ENCODE peak calls at places on chromosomes 13 and 19, in seven cellular contexts. W, Q, F, P, Y, G and I are unnamed samples. For H3K4me1, the result is how much of the 10 kb centered on the place peaks cover.

GRCh38 chr13:45372189-45373115 is 31.5 kb upstream of the TPT1 start:
- DNase-seq in W (peak), Q (no peak), F (no peak), P (no peak), Y (no peak), G (no peak), I (no peak)

GRCh38 chr19:18715416-18715815 is 31.9 kb downstream of the CRTC1 start:
- DNase-seq in W (no peak), Q (no peak), F (no peak), P (no peak), Y (no peak), G (no peak), I (no peak)

GRCh38 chr13:114161644-114162532 is 17.2 kb upstream of the CFAP97D2 start:
- DNase-seq in W (peak), Q (no peak), F (no peak), P (no peak), Y (no peak), G (no peak), I (no peak)

GRCh38 chr13:46663644-46664043 is 110.7 kb downstream of the LRCH1 start:
- DNase-seq in W (no peak), Q (no peak), F (no peak), P (peak), Y (no peak), G (peak), I (no peak)

GRCh38 chr13:97567510-97568243 is 133.7 kb downstream of the RAP2A start:
- DNase-seq in W (peak), Q (peak), F (no peak), P (peak), Y (peak), G (peak), I (no peak)

GRCh38 chr19:2552859-2553258 is 76.9 kb downstream of the GADD45B start:
- DNase-seq in W (no peak), Q (peak), F (no peak), P (peak), Y (no peak), G (peak), I (no peak)

GRCh38 chr19:7605490-7606222 is 10.0 kb downstream of the CAMSAP3 start:
- DNase-seq in W (no peak), Q (peak), F (peak), P (peak), Y (peak), G (peak), I (no peak)

GRCh38 chr13:40292108-40292507 is 374.3 kb downstream of the FOXO1 start:
- DNase-seq in W (no peak), Q (no peak), F (no peak), P (no peak), Y (no peak), G (no peak), I (no peak)

GRCh38 chr13:44142540-44142867 is 231.1 kb upstream of the SERP2 start:
- DNase-seq in W (no peak), Q (no peak), F (no peak), P (no peak), Y (no peak), G (no peak), I (no peak)

GRCh38 chr19:2561895-2562294 is 86.0 kb downstream of the GADD45B start:
- DNase-seq in W (no peak), Q (no peak), F (no peak), P (no peak), Y (no peak), G (no peak), I (no peak)

GRCh38 chr19:48509467-48510194 is 2.0 kb downstream of the LMTK3 start:
- DNase-seq in W (no peak), Q (no peak), F (no peak), P (no peak), Y (peak), G (no peak), I (no peak)

GRCh38 chr13:106570354-106570822 is 2.5 kb upstream of the ARGLU1 start:
- DNase-seq in W (peak), Q (peak), F (peak), P (peak), Y (peak), G (peak), I (peak)

GRCh38 chr13:75255653-75256052 is 226.3 kb downstream of the TBC1D4 start:
- DNase-seq in W (no peak), Q (no peak), F (no peak), P (no peak), Y (no peak), G (no peak), I (no peak)

GRCh38 chr19:27794444-27795042 is 1418.4 kb downstream of the UQCRFS1 start:
- DNase-seq in W (peak), Q (peak), F (peak), P (no peak), Y (peak), G (peak), I (peak)

GRCh38 chr19:57310792-57311191 is 9.5 kb upstream of the ZNF543 start:
- DNase-seq in W (no peak), Q (no peak), F (no peak), P (no peak), Y (no peak), G (no peak), I (no peak)

GRCh38 chr13:108859202-108860012 is 230.0 kb downstream of the MYO16 start:
- DNase-seq in W (peak), Q (peak), F (no peak), P (peak), Y (no peak), G (peak), I (no peak)

GRCh38 chr19:13062317-13062716 is 40.3 kb downstream of the LYL1 start:
- DNase-seq in W (no peak), Q (no peak), F (no peak), P (no peak), Y (no peak), G (no peak), I (no peak)

GRCh38 chr19:13066231-13066630 is 36.4 kb downstream of the LYL1 start:
- DNase-seq in W (no peak), Q (no peak), F (no peak), P (no peak), Y (no peak), G (no peak), I (no peak)

GRCh38 chr19:13064092-13064489 is 38.6 kb downstream of the LYL1 start:
- DNase-seq in W (no peak), Q (no peak), F (no peak), P (no peak), Y (no peak), G (no peak), I (no peak)

GRCh38 chr19:13060964-13061927 is 41.4 kb downstream of the LYL1 start:
- DNase-seq in W (peak), Q (peak), F (peak), P (peak), Y (peak), G (peak), I (peak)

GRCh38 chr19:13063461-13064091 is 39.1 kb downstream of the LYL1 start:
- DNase-seq in W (no peak), Q (no peak), F (no peak), P (no peak), Y (no peak), G (no peak), I (no peak)
- H3K4me1 ChIP-seq in W (under half), Q (under half), F (under half), P (under half), Y (under half), G (under half), I (under half)

DNA sequence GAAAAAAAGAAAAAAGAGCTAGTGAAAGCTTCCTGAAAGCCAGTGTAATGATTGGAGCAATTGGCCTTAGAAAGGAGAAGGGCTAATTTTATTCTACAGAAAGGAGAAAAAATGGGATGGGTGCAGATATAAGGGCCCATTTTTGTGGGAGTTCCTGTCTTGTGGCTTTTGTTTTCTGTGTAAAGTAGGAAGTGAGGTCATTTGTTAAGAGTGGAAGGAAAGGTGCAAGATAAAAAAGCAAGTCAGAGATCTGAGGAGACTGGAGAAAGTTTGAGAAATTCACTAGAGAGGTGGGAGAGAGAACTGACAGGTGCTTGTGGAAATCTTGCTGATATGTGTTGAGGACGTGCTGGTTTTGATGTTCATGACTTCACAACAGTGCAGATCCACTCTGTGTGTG is 349.4 kb downstream of the DLEU7 start:
- DNase-seq in W (no peak), Q (no peak), F (no peak), P (no peak), Y (no peak), G (no peak), I (no peak)
- H3K18ac ChIP-seq in W (no peak), Q (no peak), F (no peak), P (no peak), Y (no peak), G (no peak), I (no peak)

GRCh38 chr19:55676889-55677505 is 2.0 kb downstream of the EPN1 start:
- DNase-seq in W (no peak), Q (no peak), F (no peak), P (no peak), Y (no peak), G (no peak), I (no peak)
- H3K9ac ChIP-seq in W (peak), Q (peak), F (no peak), P (no peak), Y (no peak), G (peak), I (no peak)

GRCh38 chr13:48531416-48532145 is 1.3 kb downstream of the RCBTB2 start:
- DNase-seq in W (no peak), Q (peak), F (no peak), P (no peak), Y (no peak), G (no peak), I (no peak)
- H3K4me1 ChIP-seq in W (under half), Q (under half), F (under half), P (under half), Y (under half), G (under half), I (under half)

GRCh38 chr19:49616945-49617344 is 23.0 kb downstream of the RRAS start:
- DNase-seq in W (no peak), Q (no peak), F (no peak), P (no peak), Y (no peak), G (no peak), I (no peak)

GRCh38 chr19:49616532-49616931 is 23.4 kb downstream of the RRAS start:
- DNase-seq in W (no peak), Q (no peak), F (no peak), P (no peak), Y (no peak), G (no peak), I (no peak)

GRCh38 chr19:49615861-49616260 is 24.1 kb downstream of the RRAS start:
- DNase-seq in W (no peak), Q (no peak), F (no peak), P (no peak), Y (no peak), G (no peak), I (no peak)

GRCh38 chr19:49614096-49614857 is 23.3 kb downstream of the PRR12 start:
- DNase-seq in W (peak), Q (no peak), F (no peak), P (peak), Y (no peak), G (peak), I (no peak)

GRCh38 chr19:49613374-49613773 is 22.4 kb downstream of the PRR12 start:
- DNase-seq in W (no peak), Q (no peak), F (no peak), P (peak), Y (no peak), G (peak), I (no peak)
- H3K18ac ChIP-seq in W (no peak), Q (no peak), F (no peak), P (no peak), Y (no peak), G (no peak), I (no peak)

GRCh38 chr13:99044764-99045163 is 66.9 kb upstream of the DOCK9 start:
- DNase-seq in W (no peak), Q (no peak), F (no peak), P (no peak), Y (no peak), G (no peak), I (no peak)

GRCh38 chr13:99046851-99047250 is 69.0 kb upstream of the DOCK9 start:
- DNase-seq in W (no peak), Q (no peak), F (no peak), P (peak), Y (no peak), G (no peak), I (no peak)

GRCh38 chr13:99042851-99043250 is 65.0 kb upstream of the DOCK9 start:
- DNase-seq in W (no peak), Q (no peak), F (no peak), P (no peak), Y (no peak), G (no peak), I (no peak)

GRCh38 chr13:99043700-99044300 is 65.9 kb upstream of the DOCK9 start:
- DNase-seq in W (no peak), Q (no peak), F (no peak), P (no peak), Y (no peak), G (no peak), I (no peak)

DNA sequence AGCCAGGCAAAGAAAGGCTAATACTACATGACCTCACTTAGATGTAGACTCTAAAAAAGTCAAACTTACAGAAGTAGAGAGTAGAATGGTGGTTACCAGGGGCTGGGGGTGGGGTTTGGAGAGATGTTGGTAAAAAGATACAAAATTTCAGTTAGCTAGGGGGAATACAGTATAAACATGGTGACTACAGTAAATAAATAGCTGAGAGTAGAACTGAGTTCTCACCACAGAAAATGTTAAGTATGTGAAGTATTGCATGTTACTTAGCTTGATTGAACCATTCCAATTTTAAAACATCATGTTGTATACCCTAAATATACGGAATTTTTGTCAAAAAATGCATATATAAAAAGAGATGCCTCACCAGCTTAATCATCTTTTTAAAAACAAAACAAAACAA is 67.5 kb upstream of the DOCK9 start:
- DNase-seq in W (peak), Q (no peak), F (no peak), P (peak), Y (no peak), G (peak), I (no peak)
- H3K9ac ChIP-seq in W (no peak), Q (no peak), F (no peak), P (no peak), Y (no peak), G (no peak), I (no peak)

GRCh38 chr13:99218545-99218944 is 17.9 kb downstream of the UBAC2 start:
- DNase-seq in W (peak), Q (no peak), F (no peak), P (no peak), Y (no peak), G (no peak), I (no peak)

GRCh38 chr13:99220199-99220931 is 19.7 kb downstream of the UBAC2 start:
- DNase-seq in W (no peak), Q (no peak), F (no peak), P (no peak), Y (no peak), G (no peak), I (no peak)

GRCh38 chr13:99217461-99218101 is 16.9 kb downstream of the UBAC2 start:
- DNase-seq in W (no peak), Q (no peak), F (peak), P (no peak), Y (no peak), G (no peak), I (no peak)

GRCh38 chr13:99218969-99219368 is 18.3 kb downstream of the UBAC2 start:
- DNase-seq in W (no peak), Q (no peak), F (no peak), P (no peak), Y (no peak), G (no peak), I (no peak)

DNA sequence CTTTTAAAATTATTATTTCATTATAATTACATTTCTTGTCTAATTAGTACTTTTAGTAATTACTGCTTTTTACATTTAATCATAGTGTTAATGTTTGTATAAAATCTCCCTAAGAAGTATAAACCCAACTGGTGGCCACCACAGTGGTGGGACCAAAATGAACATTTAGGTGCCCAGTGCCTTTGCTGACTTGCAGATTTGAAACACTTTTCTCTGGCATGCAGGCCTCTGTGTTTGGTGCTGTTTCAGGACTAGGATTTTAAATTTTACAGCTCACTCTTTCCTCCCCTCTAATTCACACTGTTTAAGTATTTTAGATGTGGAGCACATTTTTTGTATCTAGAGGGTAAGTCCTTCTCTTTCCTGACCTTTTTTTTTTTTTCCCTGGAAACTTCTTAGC is 17.5 kb downstream of the UBAC2 start:
- DNase-seq in W (no peak), Q (no peak), F (no peak), P (no peak), Y (no peak), G (no peak), I (no peak)
- H3K4me1 ChIP-seq in W (under half), Q (under half), F (under half), P (under half), Y (under half), G (under half), I (under half)